ENCODE peak calls at places on chromosome 1, in five cellular contexts. Y is pancreas, W is OCI-LY7, C is GM23338, U is heart left ventricle. M is an unnamed sample. For H3K4me1, the result is how much of the 10 kb centered on the place peaks cover.

GRCh38 chr1:189499736-189500135 is 977.9 kb downstream of the BRINP3 start:
- DNase-seq in Y (no peak), W (no peak), C (no peak), U (no peak), M (no peak)

GRCh38 chr1:246571953-246572352 is 5.7 kb downstream of the CNST start:
- DNase-seq in Y (no peak), W (no peak), C (no peak), U (no peak), M (no peak)

GRCh38 chr1:211928993-211929637 is 98.6 kb upstream of the LPGAT1 start:
- DNase-seq in Y (no peak), W (no peak), C (peak), U (no peak), M (peak)

GRCh38 chr1:45275054-45275453 is 51.6 kb upstream of the HPDL start:
- DNase-seq in Y (no peak), W (no peak), C (peak), U (no peak), M (no peak)

GRCh38 chr1:15640667-15641066 is 23.4 kb downstream of the DDI2 start:
- DNase-seq in Y (no peak), W (no peak), C (no peak), U (no peak), M (no peak)

GRCh38 chr1:206663832-206664652 is 20.7 kb upstream of the MAPKAPK2 start:
- DNase-seq in Y (peak), W (peak), C (peak), U (peak), M (peak)

GRCh38 chr1:91555074-91555730 is 54.6 kb downstream of the CDC7 start:
- DNase-seq in Y (no peak), W (no peak), C (peak), U (no peak), M (no peak)

GRCh38 chr1:154609398-154610380 is 1.7 kb upstream of the ADAR start:
- DNase-seq in Y (no peak), W (peak), C (peak), U (no peak), M (no peak)

GRCh38 chr1:170168263-170168662 is 22.5 kb downstream of the NTMT2 start:
- DNase-seq in Y (no peak), W (no peak), C (no peak), U (no peak), M (no peak)

DNA sequence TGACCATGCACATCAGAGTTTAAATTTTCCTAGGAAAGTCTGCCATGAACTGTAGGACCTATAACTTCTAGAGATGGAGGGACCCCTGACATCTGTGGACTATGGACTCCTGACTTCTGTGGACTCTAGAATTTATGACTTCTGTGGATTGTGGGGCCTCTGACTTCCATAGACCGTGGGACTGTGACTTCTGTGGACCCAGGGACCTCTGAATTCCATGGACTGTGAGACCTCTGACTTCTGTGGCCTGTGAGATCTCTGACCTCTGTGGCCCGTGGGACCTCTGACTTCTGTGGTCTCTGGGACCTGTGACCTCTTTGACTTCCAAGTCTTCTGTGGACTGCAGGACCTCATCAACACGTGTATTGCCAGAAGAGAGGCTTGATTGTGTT is 36.7 kb downstream of the PEX14 start:
- DNase-seq in Y (no peak), W (no peak), C (no peak), U (no peak), M (no peak)
- H3K4me1 ChIP-seq in Y (under half), W (under half), C (under half), U (under half), M (under half)

DNA sequence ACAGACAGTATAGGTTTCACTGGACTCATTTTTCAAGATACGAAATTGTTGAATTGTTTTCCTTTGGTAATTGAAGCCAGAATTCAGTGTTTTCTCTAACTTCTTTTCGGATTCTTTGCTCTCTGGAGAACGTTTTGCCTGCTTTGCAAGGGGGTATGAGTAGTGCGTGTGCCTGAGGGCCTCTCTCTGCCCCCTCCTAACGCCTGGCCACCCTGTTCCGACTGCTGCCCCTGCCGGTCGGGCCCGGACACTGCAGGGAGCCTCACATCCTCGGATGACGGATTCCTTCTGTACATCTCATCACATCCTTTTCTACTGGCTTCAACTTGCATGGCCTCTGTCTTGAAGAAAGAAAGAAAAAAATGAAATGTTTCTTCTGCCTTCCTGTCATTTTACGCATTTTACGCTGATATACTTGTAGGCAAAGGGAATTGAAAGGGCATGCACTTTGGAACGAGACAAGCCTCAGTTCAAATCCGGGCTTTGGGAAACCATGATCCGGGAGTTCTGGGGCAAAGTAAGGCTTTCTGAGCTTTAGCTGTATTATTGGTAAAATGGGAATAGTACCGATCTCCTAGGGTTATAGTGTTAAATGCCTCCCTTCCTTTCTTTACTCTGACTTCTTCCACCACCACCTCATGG is 65.1 kb downstream of the DISC1 start:
- DNase-seq in Y (no peak), W (no peak), C (peak), U (no peak), M (no peak)
- TF ChIP-seq CTCF in Y (peak), W (no peak), C (peak), U (peak), M (no peak)

DNA sequence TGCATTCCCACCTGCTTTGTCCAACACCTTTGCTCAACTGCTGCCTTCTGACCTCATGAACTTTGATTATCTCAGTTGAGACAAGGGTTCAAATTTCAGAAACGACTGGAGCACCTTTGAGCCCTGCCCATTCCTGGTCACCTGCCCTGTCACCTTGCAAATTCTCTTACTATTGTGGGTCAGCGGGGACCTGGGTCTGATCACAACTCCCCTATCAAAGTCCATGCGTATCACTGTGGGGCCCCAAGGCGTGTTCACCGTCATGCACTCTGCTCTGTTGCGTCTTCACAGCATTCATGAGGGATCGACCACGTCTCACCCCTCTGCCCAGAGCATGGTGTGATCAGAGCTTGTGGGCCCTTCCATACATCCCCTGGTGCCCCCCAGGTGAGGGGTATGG is 12.9 kb downstream of the PTPRF start:
- DNase-seq in Y (peak), W (no peak), C (no peak), U (no peak), M (peak)
- H3K4me1 ChIP-seq in Y (half or more), W (under half), C (under half), U (under half), M (half or more)

DNA sequence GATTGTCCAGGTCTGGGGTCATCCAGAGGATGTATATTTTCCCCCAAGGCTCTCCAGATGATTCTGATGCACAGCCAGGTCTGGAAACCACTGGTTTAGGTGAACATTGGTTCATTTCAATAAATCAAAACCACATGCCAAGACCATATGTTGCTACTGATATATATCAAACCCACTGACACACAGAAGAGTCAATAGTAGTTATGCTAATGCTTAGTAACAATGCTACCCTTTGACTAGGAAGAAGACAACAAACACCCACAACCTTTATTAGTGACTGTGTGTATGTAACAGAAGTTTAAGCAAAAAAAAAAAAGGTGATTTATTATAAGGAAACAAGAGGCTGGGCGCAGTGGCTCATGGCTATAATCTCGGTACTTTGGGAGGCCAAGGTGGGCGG is 35.6 kb upstream of the POU2F1 start:
- DNase-seq in Y (no peak), W (no peak), C (no peak), U (no peak), M (no peak)
- TF ChIP-seq CTCF in Y (no peak), W (no peak), C (no peak), U (no peak), M (no peak)

DNA sequence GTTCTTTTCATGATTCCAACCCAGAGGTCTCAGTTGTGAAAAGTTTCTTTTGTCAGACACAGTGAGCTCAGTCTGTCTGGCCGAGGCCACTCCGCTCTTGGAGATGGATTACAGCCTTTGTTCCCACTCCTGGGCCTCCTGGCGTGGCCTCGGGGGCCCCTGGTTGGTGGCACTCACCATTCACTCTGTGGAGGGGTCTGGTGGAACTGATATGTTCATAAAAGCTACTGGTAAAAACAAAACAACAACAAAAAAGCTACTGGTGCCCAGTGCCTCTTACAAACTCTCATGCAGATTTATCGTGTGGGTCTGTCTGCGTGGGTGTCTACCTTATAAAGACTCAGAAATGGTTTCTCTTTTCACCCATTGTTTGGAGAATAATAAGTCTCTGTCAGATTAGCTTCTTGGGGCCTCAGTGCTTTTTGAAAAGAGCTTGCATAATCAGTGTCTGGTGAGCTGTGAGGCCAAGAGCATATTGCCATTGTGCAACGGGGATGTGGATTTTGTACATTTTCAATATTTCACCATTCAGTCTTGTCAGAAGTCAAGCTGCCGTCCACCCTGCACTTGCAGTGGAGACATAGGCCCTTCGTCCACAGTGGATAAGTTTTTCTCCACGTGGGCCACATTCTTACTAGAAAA is 86.7 kb downstream of the GALNT2 start:
- DNase-seq in Y (no peak), W (no peak), C (no peak), U (no peak), M (no peak)
- H3K4me1 ChIP-seq in Y (under half), W (under half), C (under half), U (under half), M (under half)

GRCh38 chr1:11748294-11749202 is 12.6 kb downstream of the AGTRAP start:
- DNase-seq in Y (peak), W (no peak), C (no peak), U (no peak), M (no peak)

GRCh38 chr1:11749996-11750395 is 12.0 kb upstream of the C1orf167 start:
- DNase-seq in Y (peak), W (no peak), C (no peak), U (no peak), M (no peak)

GRCh38 chr1:11746795-11747487 is 11.0 kb downstream of the AGTRAP start:
- DNase-seq in Y (peak), W (no peak), C (no peak), U (peak), M (no peak)

GRCh38 chr1:11751087-11751486 is 10.9 kb upstream of the C1orf167 start:
- DNase-seq in Y (peak), W (no peak), C (no peak), U (no peak), M (no peak)

DNA sequence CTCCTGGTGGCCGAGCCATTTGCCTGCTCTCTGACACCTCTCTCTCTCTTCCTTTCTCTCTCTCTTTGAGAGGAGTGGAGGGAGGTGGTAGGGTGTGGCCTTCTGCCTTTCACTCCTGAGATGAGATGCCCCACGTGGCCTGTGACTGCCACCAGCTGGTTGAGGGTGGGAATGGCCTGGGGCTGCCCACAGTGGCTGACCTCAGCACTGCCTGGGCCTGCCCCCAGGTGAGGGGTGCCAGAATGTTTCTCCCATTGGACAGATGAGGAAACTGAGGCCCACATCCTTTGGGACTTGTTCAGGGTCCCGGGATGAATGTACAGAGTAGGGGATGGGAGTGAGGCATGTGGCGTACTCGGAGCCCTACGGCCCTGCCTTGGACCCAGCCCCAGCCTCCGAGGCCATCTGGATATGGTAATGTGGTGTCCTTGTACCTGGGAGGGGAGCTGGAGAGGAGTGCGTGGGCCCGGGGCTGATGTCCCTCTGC is 12.7 kb upstream of the C1orf167 start:
- DNase-seq in Y (peak), W (no peak), C (peak), U (peak), M (peak)
- TF ChIP-seq CTCF in Y (peak), W (peak), C (peak), U (peak), M (peak)